ENCODE peak calls at places on chromosomes 13 and 19, in seven cellular contexts. One of them, this sample, is unnamed. For H3K36me3, the result is how much of the 10 kb centered on the place peaks cover.

GRCh38 chr13:29595380-29596063 is at the start of gene SLC7A1:
- DNase-seq in thoracic aorta: peak
- DNase-seq in sigmoid colon: peak
- DNase-seq in left ventricle myocardium inferior: peak
- DNase-seq in psoas muscle: peak
- DNase-seq in transverse colon: peak
- DNase-seq in heart right ventricle: peak
- DNase-seq in this sample: peak

GRCh38 chr19:19627716-19628498 is at the start of gene LPAR2:
- DNase-seq in thoracic aorta: no peak
- DNase-seq in sigmoid colon: no peak
- DNase-seq in left ventricle myocardium inferior: no peak
- DNase-seq in psoas muscle: peak
- DNase-seq in transverse colon: peak
- DNase-seq in heart right ventricle: no peak
- DNase-seq in this sample: peak

GRCh38 chr19:35206855-35207254 is 21.7 kb downstream of the FAM187B start:
- DNase-seq in thoracic aorta: no peak
- DNase-seq in sigmoid colon: no peak
- DNase-seq in left ventricle myocardium inferior: no peak
- DNase-seq in psoas muscle: no peak
- DNase-seq in transverse colon: no peak
- DNase-seq in heart right ventricle: no peak
- DNase-seq in this sample: no peak

GRCh38 chr19:7921302-7921954 is 1.3 kb downstream of the SNAPC2 start:
- DNase-seq in thoracic aorta: no peak
- DNase-seq in sigmoid colon: no peak
- DNase-seq in left ventricle myocardium inferior: no peak
- DNase-seq in psoas muscle: peak
- DNase-seq in transverse colon: no peak
- DNase-seq in heart right ventricle: no peak
- DNase-seq in this sample: peak

GRCh38 chr13:30111810-30112209 is 195.5 kb downstream of the KATNAL1 start:
- DNase-seq in thoracic aorta: no peak
- DNase-seq in sigmoid colon: no peak
- DNase-seq in left ventricle myocardium inferior: no peak
- DNase-seq in psoas muscle: no peak
- DNase-seq in transverse colon: no peak
- DNase-seq in heart right ventricle: no peak
- DNase-seq in this sample: no peak

GRCh38 chr19:48752511-48753365 is at the start of gene FUT1:
- DNase-seq in thoracic aorta: no peak
- DNase-seq in sigmoid colon: peak
- DNase-seq in left ventricle myocardium inferior: peak
- DNase-seq in psoas muscle: peak
- DNase-seq in transverse colon: peak
- DNase-seq in heart right ventricle: peak
- DNase-seq in this sample: peak

GRCh38 chr13:101025925-101026324 is 351.3 kb upstream of the TMTC4 start:
- DNase-seq in thoracic aorta: no peak
- DNase-seq in sigmoid colon: no peak
- DNase-seq in left ventricle myocardium inferior: no peak
- DNase-seq in psoas muscle: no peak
- DNase-seq in transverse colon: no peak
- DNase-seq in heart right ventricle: no peak
- DNase-seq in this sample: no peak

GRCh38 chr13:23515116-23515515 is 55.1 kb upstream of the TNFRSF19 start:
- DNase-seq in thoracic aorta: no peak
- DNase-seq in sigmoid colon: no peak
- DNase-seq in left ventricle myocardium inferior: no peak
- DNase-seq in psoas muscle: no peak
- DNase-seq in transverse colon: no peak
- DNase-seq in heart right ventricle: no peak
- DNase-seq in this sample: no peak

GRCh38 chr13:51041126-51041525 is 69.9 kb downstream of the C13orf42 start:
- DNase-seq in thoracic aorta: no peak
- DNase-seq in sigmoid colon: no peak
- DNase-seq in left ventricle myocardium inferior: no peak
- DNase-seq in psoas muscle: no peak
- DNase-seq in transverse colon: no peak
- DNase-seq in heart right ventricle: no peak
- DNase-seq in this sample: no peak

GRCh38 chr13:74074723-74075122 is 59.5 kb downstream of the KLF12 start:
- DNase-seq in thoracic aorta: no peak
- DNase-seq in sigmoid colon: no peak
- DNase-seq in left ventricle myocardium inferior: no peak
- DNase-seq in psoas muscle: no peak
- DNase-seq in transverse colon: no peak
- DNase-seq in heart right ventricle: no peak
- DNase-seq in this sample: no peak

GRCh38 chr19:6719992-6720368 is 470 bp downstream of the C3 start:
- DNase-seq in thoracic aorta: no peak
- DNase-seq in sigmoid colon: no peak
- DNase-seq in left ventricle myocardium inferior: no peak
- DNase-seq in psoas muscle: no peak
- DNase-seq in transverse colon: no peak
- DNase-seq in heart right ventricle: no peak
- DNase-seq in this sample: no peak

GRCh38 chr19:29576043-29576442 is 30.0 kb upstream of the POP4 start:
- DNase-seq in thoracic aorta: no peak
- DNase-seq in sigmoid colon: no peak
- DNase-seq in left ventricle myocardium inferior: no peak
- DNase-seq in psoas muscle: no peak
- DNase-seq in transverse colon: no peak
- DNase-seq in heart right ventricle: no peak
- DNase-seq in this sample: no peak

GRCh38 chr19:35718345-35719041 is 690 bp downstream of the KMT2B start:
- DNase-seq in thoracic aorta: no peak
- DNase-seq in sigmoid colon: no peak
- DNase-seq in left ventricle myocardium inferior: peak
- DNase-seq in psoas muscle: peak
- DNase-seq in transverse colon: peak
- DNase-seq in heart right ventricle: peak
- DNase-seq in this sample: peak

GRCh38 chr13:95564948-95565347 is 12.4 kb downstream of the CLDN10 start:
- DNase-seq in thoracic aorta: no peak
- DNase-seq in sigmoid colon: no peak
- DNase-seq in left ventricle myocardium inferior: no peak
- DNase-seq in psoas muscle: no peak
- DNase-seq in transverse colon: no peak
- DNase-seq in heart right ventricle: no peak
- DNase-seq in this sample: no peak

GRCh38 chr13:66222127-66222526 is 1008.0 kb downstream of the PCDH9 start:
- DNase-seq in thoracic aorta: no peak
- DNase-seq in sigmoid colon: no peak
- DNase-seq in left ventricle myocardium inferior: no peak
- DNase-seq in psoas muscle: no peak
- DNase-seq in transverse colon: no peak
- DNase-seq in heart right ventricle: no peak
- DNase-seq in this sample: no peak

GRCh38 chr13:50948576-50948975 is 39.0 kb downstream of the RNASEH2B start:
- DNase-seq in thoracic aorta: no peak
- DNase-seq in sigmoid colon: no peak
- DNase-seq in left ventricle myocardium inferior: no peak
- DNase-seq in psoas muscle: no peak
- DNase-seq in transverse colon: no peak
- DNase-seq in heart right ventricle: no peak
- DNase-seq in this sample: no peak

GRCh38 chr19:38707512-38708114 is 36.7 kb downstream of the CAPN12 start:
- DNase-seq in thoracic aorta: no peak
- DNase-seq in sigmoid colon: peak
- DNase-seq in left ventricle myocardium inferior: peak
- DNase-seq in psoas muscle: no peak
- DNase-seq in transverse colon: no peak
- DNase-seq in heart right ventricle: peak
- DNase-seq in this sample: peak

GRCh38 chr19:2079076-2079864 is 16.9 kb downstream of the MOB3A start:
- DNase-seq in thoracic aorta: no peak
- DNase-seq in sigmoid colon: no peak
- DNase-seq in left ventricle myocardium inferior: no peak
- DNase-seq in psoas muscle: peak
- DNase-seq in transverse colon: no peak
- DNase-seq in heart right ventricle: no peak
- DNase-seq in this sample: no peak

GRCh38 chr19:2081873-2082810 is 14.0 kb downstream of the MOB3A start:
- DNase-seq in thoracic aorta: no peak
- DNase-seq in sigmoid colon: no peak
- DNase-seq in left ventricle myocardium inferior: no peak
- DNase-seq in psoas muscle: peak
- DNase-seq in transverse colon: peak
- DNase-seq in heart right ventricle: no peak
- DNase-seq in this sample: no peak

GRCh38 chr19:2077833-2078619 is 18.1 kb downstream of the MOB3A start:
- DNase-seq in thoracic aorta: no peak
- DNase-seq in sigmoid colon: no peak
- DNase-seq in left ventricle myocardium inferior: no peak
- DNase-seq in psoas muscle: peak
- DNase-seq in transverse colon: no peak
- DNase-seq in heart right ventricle: no peak
- DNase-seq in this sample: no peak

GRCh38 chr19:2080336-2080988 is 15.7 kb downstream of the MOB3A start:
- DNase-seq in thoracic aorta: no peak
- DNase-seq in sigmoid colon: no peak
- DNase-seq in left ventricle myocardium inferior: no peak
- DNase-seq in psoas muscle: no peak
- DNase-seq in transverse colon: no peak
- DNase-seq in heart right ventricle: no peak
- DNase-seq in this sample: no peak

GRCh38 chr19:2079865-2080301 is 16.2 kb downstream of the MOB3A start:
- DNase-seq in thoracic aorta: no peak
- DNase-seq in sigmoid colon: no peak
- DNase-seq in left ventricle myocardium inferior: no peak
- DNase-seq in psoas muscle: no peak
- DNase-seq in transverse colon: no peak
- DNase-seq in heart right ventricle: no peak
- DNase-seq in this sample: peak
- H3K36me3 ChIP-seq in thoracic aorta: half or more
- H3K36me3 ChIP-seq in sigmoid colon: half or more
- H3K36me3 ChIP-seq in left ventricle myocardium inferior: half or more
- H3K36me3 ChIP-seq in psoas muscle: under half
- H3K36me3 ChIP-seq in transverse colon: under half
- H3K36me3 ChIP-seq in heart right ventricle: half or more
- H3K36me3 ChIP-seq in this sample: under half

DNA sequence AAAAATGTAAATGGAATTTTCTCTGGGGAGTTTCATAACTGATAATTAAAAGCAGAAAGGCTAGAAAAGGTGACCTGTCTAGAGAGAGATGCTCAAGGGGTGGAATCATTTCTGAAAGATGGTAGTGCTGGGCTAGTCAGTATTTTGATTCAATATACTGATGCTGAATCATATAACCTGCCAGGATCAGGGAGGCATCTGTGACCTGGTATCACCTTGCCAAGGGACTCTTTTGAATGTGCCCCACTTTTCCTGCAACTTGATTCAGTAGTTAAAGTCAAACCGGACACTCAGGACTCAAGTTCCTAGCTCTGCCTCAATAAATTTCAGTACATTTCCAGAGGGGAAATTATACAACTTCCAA is 15.8 kb downstream of the LCP1 start:
- DNase-seq in thoracic aorta: no peak
- DNase-seq in sigmoid colon: no peak
- DNase-seq in left ventricle myocardium inferior: no peak
- DNase-seq in psoas muscle: no peak
- DNase-seq in transverse colon: no peak
- DNase-seq in heart right ventricle: no peak
- DNase-seq in this sample: no peak
- H3K27ac ChIP-seq in thoracic aorta: no peak
- H3K27ac ChIP-seq in sigmoid colon: no peak
- H3K27ac ChIP-seq in left ventricle myocardium inferior: no peak
- H3K27ac ChIP-seq in psoas muscle: no peak
- H3K27ac ChIP-seq in transverse colon: no peak
- H3K27ac ChIP-seq in heart right ventricle: no peak
- H3K27ac ChIP-seq in this sample: no peak

GRCh38 chr19:16034958-16035560 is 41.2 kb upstream of the TPM4 start:
- DNase-seq in thoracic aorta: no peak
- DNase-seq in sigmoid colon: peak
- DNase-seq in left ventricle myocardium inferior: no peak
- DNase-seq in psoas muscle: no peak
- DNase-seq in transverse colon: no peak
- DNase-seq in heart right ventricle: no peak
- DNase-seq in this sample: no peak

GRCh38 chr19:16034180-16034579 is 42.1 kb upstream of the TPM4 start:
- DNase-seq in thoracic aorta: no peak
- DNase-seq in sigmoid colon: peak
- DNase-seq in left ventricle myocardium inferior: no peak
- DNase-seq in psoas muscle: no peak
- DNase-seq in transverse colon: no peak
- DNase-seq in heart right ventricle: no peak
- DNase-seq in this sample: no peak

GRCh38 chr19:16033136-16033530 is 43.2 kb upstream of the TPM4 start:
- DNase-seq in thoracic aorta: no peak
- DNase-seq in sigmoid colon: peak
- DNase-seq in left ventricle myocardium inferior: no peak
- DNase-seq in psoas muscle: no peak
- DNase-seq in transverse colon: no peak
- DNase-seq in heart right ventricle: no peak
- DNase-seq in this sample: no peak

GRCh38 chr19:16032509-16033135 is 43.7 kb upstream of the TPM4 start:
- DNase-seq in thoracic aorta: no peak
- DNase-seq in sigmoid colon: peak
- DNase-seq in left ventricle myocardium inferior: no peak
- DNase-seq in psoas muscle: no peak
- DNase-seq in transverse colon: no peak
- DNase-seq in heart right ventricle: no peak
- DNase-seq in this sample: no peak

DNA sequence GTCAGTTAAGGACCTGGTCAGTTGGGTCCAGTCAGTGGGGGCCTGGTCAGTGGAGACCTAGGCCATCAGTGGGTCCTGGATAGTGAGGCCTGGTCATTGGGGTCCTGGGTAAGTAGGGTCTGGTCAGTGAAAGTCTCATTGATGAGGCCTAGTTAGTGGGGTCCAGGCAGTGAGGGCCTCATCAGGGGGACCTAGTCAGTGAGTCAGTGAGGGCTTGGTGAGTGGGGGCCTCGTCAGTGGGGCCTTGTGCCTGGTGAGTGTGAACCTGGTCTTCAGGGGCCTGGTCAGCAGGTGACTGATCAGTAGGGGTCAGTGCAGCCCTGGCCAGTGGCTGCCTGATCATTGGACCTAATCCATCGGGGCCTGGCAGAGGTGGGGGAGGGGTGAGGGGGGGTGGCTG is 42.6 kb upstream of the TPM4 start:
- DNase-seq in thoracic aorta: no peak
- DNase-seq in sigmoid colon: peak
- DNase-seq in left ventricle myocardium inferior: no peak
- DNase-seq in psoas muscle: no peak
- DNase-seq in transverse colon: no peak
- DNase-seq in heart right ventricle: no peak
- DNase-seq in this sample: no peak
- H3K36me3 ChIP-seq in thoracic aorta: under half
- H3K36me3 ChIP-seq in sigmoid colon: under half
- H3K36me3 ChIP-seq in left ventricle myocardium inferior: under half
- H3K36me3 ChIP-seq in psoas muscle: under half
- H3K36me3 ChIP-seq in transverse colon: under half
- H3K36me3 ChIP-seq in heart right ventricle: under half
- H3K36me3 ChIP-seq in this sample: under half

DNA sequence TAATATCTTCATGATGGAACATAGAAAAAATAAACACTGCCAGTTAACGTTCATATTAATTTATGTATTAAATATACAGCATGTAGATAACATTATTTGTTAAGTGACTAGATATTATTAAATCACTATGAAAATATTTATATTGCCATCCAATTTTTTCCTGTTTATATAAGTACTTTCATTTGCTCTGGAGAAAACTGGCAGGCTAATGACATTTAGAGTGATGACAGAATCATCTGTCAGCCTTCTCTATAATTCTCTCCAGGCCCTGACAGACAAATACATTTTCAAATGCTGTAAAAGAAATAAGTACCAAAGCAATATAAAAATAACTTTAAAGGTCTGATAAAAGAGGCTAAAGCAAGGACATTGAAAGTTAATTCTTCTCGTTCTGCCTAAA is 2556.7 kb upstream of the PCDH20 start:
- DNase-seq in thoracic aorta: no peak
- DNase-seq in sigmoid colon: no peak
- DNase-seq in left ventricle myocardium inferior: no peak
- DNase-seq in psoas muscle: no peak
- DNase-seq in transverse colon: no peak
- DNase-seq in heart right ventricle: no peak
- DNase-seq in this sample: no peak
- H3K27ac ChIP-seq in thoracic aorta: no peak
- H3K27ac ChIP-seq in sigmoid colon: no peak
- H3K27ac ChIP-seq in left ventricle myocardium inferior: no peak
- H3K27ac ChIP-seq in psoas muscle: no peak
- H3K27ac ChIP-seq in transverse colon: no peak
- H3K27ac ChIP-seq in heart right ventricle: no peak
- H3K27ac ChIP-seq in this sample: no peak